ENCODE peak calls at places on chromosome 1, in five cellular contexts. One of them, this sample, is unnamed. For H3K9me3, the result is how much of the 10 kb centered on the place peaks cover.

GRCh38 chr1:57736940-57737339 is 313.1 kb upstream of the DAB1 start:
- DNase-seq in BE2C: no peak
- DNase-seq in kidney: no peak
- DNase-seq in mucosa of descending colon: no peak
- DNase-seq in AG04450: no peak
- DNase-seq in this sample: no peak

GRCh38 chr1:60989745-60990718 is 92.3 kb upstream of the NFIA start:
- DNase-seq in BE2C: peak
- DNase-seq in kidney: peak
- DNase-seq in mucosa of descending colon: no peak
- DNase-seq in AG04450: peak
- DNase-seq in this sample: no peak

GRCh38 chr1:215971793-215972441 is 404.8 kb downstream of the KCTD3 start:
- DNase-seq in BE2C: no peak
- DNase-seq in kidney: no peak
- DNase-seq in mucosa of descending colon: no peak
- DNase-seq in AG04450: no peak
- DNase-seq in this sample: no peak

GRCh38 chr1:16143566-16144324 is 12.1 kb downstream of the EPHA2 start:
- DNase-seq in BE2C: no peak
- DNase-seq in kidney: peak
- DNase-seq in mucosa of descending colon: peak
- DNase-seq in AG04450: no peak
- DNase-seq in this sample: no peak

GRCh38 chr1:37473431-37474050 is 839 bp upstream of the ZC3H12A start:
- DNase-seq in BE2C: no peak
- DNase-seq in kidney: no peak
- DNase-seq in mucosa of descending colon: no peak
- DNase-seq in AG04450: no peak
- DNase-seq in this sample: no peak

GRCh38 chr1:150322310-150322709 is 977 bp downstream of the PRPF3 start:
- DNase-seq in BE2C: no peak
- DNase-seq in kidney: no peak
- DNase-seq in mucosa of descending colon: no peak
- DNase-seq in AG04450: no peak
- DNase-seq in this sample: no peak

GRCh38 chr1:226672217-226672838 is 66.8 kb downstream of the ITPKB start:
- DNase-seq in BE2C: no peak
- DNase-seq in kidney: no peak
- DNase-seq in mucosa of descending colon: no peak
- DNase-seq in AG04450: no peak
- DNase-seq in this sample: no peak

GRCh38 chr1:21175670-21176581 is 771 bp downstream of the EIF4G3 start:
- DNase-seq in BE2C: peak
- DNase-seq in kidney: peak
- DNase-seq in mucosa of descending colon: peak
- DNase-seq in AG04450: no peak
- DNase-seq in this sample: peak

GRCh38 chr1:208221291-208221622 is 22.9 kb downstream of the PLXNA2 start:
- DNase-seq in BE2C: no peak
- DNase-seq in kidney: no peak
- DNase-seq in mucosa of descending colon: no peak
- DNase-seq in AG04450: no peak
- DNase-seq in this sample: no peak

GRCh38 chr1:52741259-52741658 is 15.0 kb downstream of the ZYG11B start:
- DNase-seq in BE2C: no peak
- DNase-seq in kidney: no peak
- DNase-seq in mucosa of descending colon: no peak
- DNase-seq in AG04450: no peak
- DNase-seq in this sample: no peak

GRCh38 chr1:209614151-209614420 is 30.6 kb downstream of the CAMK1G start:
- DNase-seq in BE2C: no peak
- DNase-seq in kidney: no peak
- DNase-seq in mucosa of descending colon: no peak
- DNase-seq in AG04450: no peak
- DNase-seq in this sample: no peak

GRCh38 chr1:50985094-50985493 is 15.0 kb downstream of the CDKN2C start:
- DNase-seq in BE2C: no peak
- DNase-seq in kidney: no peak
- DNase-seq in mucosa of descending colon: no peak
- DNase-seq in AG04450: no peak
- DNase-seq in this sample: no peak

GRCh38 chr1:53361541-53361961 is 33.7 kb upstream of the LRP8 start:
- DNase-seq in BE2C: no peak
- DNase-seq in kidney: peak
- DNase-seq in mucosa of descending colon: no peak
- DNase-seq in AG04450: no peak
- DNase-seq in this sample: no peak

GRCh38 chr1:4178501-4178900 is 278.4 kb upstream of the C1orf174 start:
- DNase-seq in BE2C: no peak
- DNase-seq in kidney: no peak
- DNase-seq in mucosa of descending colon: no peak
- DNase-seq in AG04450: no peak
- DNase-seq in this sample: no peak

GRCh38 chr1:16960560-16961296 is 19.7 kb downstream of the MFAP2 start:
- DNase-seq in BE2C: peak
- DNase-seq in kidney: peak
- DNase-seq in mucosa of descending colon: peak
- DNase-seq in AG04450: no peak
- DNase-seq in this sample: peak

GRCh38 chr1:150406483-150406882 is 42.5 kb downstream of the RPRD2 start:
- DNase-seq in BE2C: no peak
- DNase-seq in kidney: no peak
- DNase-seq in mucosa of descending colon: no peak
- DNase-seq in AG04450: no peak
- DNase-seq in this sample: no peak

GRCh38 chr1:44553771-44554170 is 120.5 kb downstream of the TMEM53 start:
- DNase-seq in BE2C: no peak
- DNase-seq in kidney: no peak
- DNase-seq in mucosa of descending colon: no peak
- DNase-seq in AG04450: no peak
- DNase-seq in this sample: no peak

GRCh38 chr1:202861420-202862121 is 27.4 kb downstream of the RABIF start:
- DNase-seq in BE2C: peak
- DNase-seq in kidney: peak
- DNase-seq in mucosa of descending colon: peak
- DNase-seq in AG04450: peak
- DNase-seq in this sample: no peak

GRCh38 chr1:241269116-241269515 is 87.9 kb downstream of the RGS7 start:
- DNase-seq in BE2C: no peak
- DNase-seq in kidney: no peak
- DNase-seq in mucosa of descending colon: no peak
- DNase-seq in AG04450: no peak
- DNase-seq in this sample: no peak

GRCh38 chr1:154819628-154820590 is 50.2 kb downstream of the KCNN3 start:
- DNase-seq in BE2C: peak
- DNase-seq in kidney: no peak
- DNase-seq in mucosa of descending colon: no peak
- DNase-seq in AG04450: no peak
- DNase-seq in this sample: no peak

GRCh38 chr1:239008568-239008967 is 377.8 kb upstream of the CHRM3 start:
- DNase-seq in BE2C: no peak
- DNase-seq in kidney: no peak
- DNase-seq in mucosa of descending colon: no peak
- DNase-seq in AG04450: no peak
- DNase-seq in this sample: no peak

GRCh38 chr1:43968348-43968948 is 1.4 kb upstream of the DPH2 start:
- DNase-seq in BE2C: no peak
- DNase-seq in kidney: no peak
- DNase-seq in mucosa of descending colon: no peak
- DNase-seq in AG04450: no peak
- DNase-seq in this sample: no peak

GRCh38 chr1:177687544-177687943 is 282.3 kb downstream of the SEC16B start:
- DNase-seq in BE2C: no peak
- DNase-seq in kidney: no peak
- DNase-seq in mucosa of descending colon: no peak
- DNase-seq in AG04450: no peak
- DNase-seq in this sample: no peak

GRCh38 chr1:166969074-166969677 is 6.2 kb downstream of the ILDR2 start:
- DNase-seq in BE2C: no peak
- DNase-seq in kidney: no peak
- DNase-seq in mucosa of descending colon: no peak
- DNase-seq in AG04450: no peak
- DNase-seq in this sample: no peak

GRCh38 chr1:51728611-51729155 is 111.8 kb downstream of the OSBPL9 start:
- DNase-seq in BE2C: no peak
- DNase-seq in kidney: no peak
- DNase-seq in mucosa of descending colon: no peak
- DNase-seq in AG04450: no peak
- DNase-seq in this sample: no peak

GRCh38 chr1:225818229-225818628 is 8.3 kb downstream of the EPHX1 start:
- DNase-seq in BE2C: no peak
- DNase-seq in kidney: no peak
- DNase-seq in mucosa of descending colon: no peak
- DNase-seq in AG04450: no peak
- DNase-seq in this sample: no peak

GRCh38 chr1:226659641-226660040 is 79.4 kb downstream of the ITPKB start:
- DNase-seq in BE2C: no peak
- DNase-seq in kidney: peak
- DNase-seq in mucosa of descending colon: peak
- DNase-seq in AG04450: no peak
- DNase-seq in this sample: no peak

GRCh38 chr1:201119206-201119814 is 7.1 kb upstream of the CACNA1S start:
- DNase-seq in BE2C: peak
- DNase-seq in kidney: no peak
- DNase-seq in mucosa of descending colon: peak
- DNase-seq in AG04450: no peak
- DNase-seq in this sample: peak

GRCh38 chr1:163046071-163046470 is 23.1 kb upstream of the RGS4 start:
- DNase-seq in BE2C: no peak
- DNase-seq in kidney: no peak
- DNase-seq in mucosa of descending colon: no peak
- DNase-seq in AG04450: no peak
- DNase-seq in this sample: no peak

DNA sequence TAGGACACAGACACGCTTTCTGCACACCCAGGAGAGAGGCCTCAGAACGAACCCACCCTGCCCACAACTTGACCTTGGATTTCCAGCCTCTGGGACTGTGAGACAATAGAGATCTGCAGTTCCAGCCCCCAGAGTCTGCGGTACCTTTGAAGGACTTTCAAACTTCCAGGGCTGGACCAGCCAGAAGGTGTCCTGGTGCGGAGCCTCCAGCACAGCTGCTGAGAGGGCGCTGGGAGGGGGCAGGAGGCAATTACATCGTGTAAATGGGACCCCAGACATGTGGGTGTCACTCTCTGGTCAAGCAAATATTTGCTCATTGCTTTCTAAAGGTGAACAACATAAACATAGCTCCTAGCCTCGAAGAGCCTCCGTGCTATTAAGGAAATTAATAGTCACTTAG is 58.7 kb upstream of the ACTRT2 start:
- DNase-seq in BE2C: no peak
- DNase-seq in kidney: no peak
- DNase-seq in mucosa of descending colon: no peak
- DNase-seq in AG04450: no peak
- DNase-seq in this sample: no peak
- H3K9me3 ChIP-seq in BE2C: under half
- H3K9me3 ChIP-seq in kidney: under half
- H3K9me3 ChIP-seq in mucosa of descending colon: under half
- H3K9me3 ChIP-seq in AG04450: half or more
- H3K9me3 ChIP-seq in this sample: under half

GRCh38 chr1:247043406-247043805 is 35.2 kb downstream of the ZNF670 start:
- DNase-seq in BE2C: no peak
- DNase-seq in kidney: no peak
- DNase-seq in mucosa of descending colon: no peak
- DNase-seq in AG04450: no peak
- DNase-seq in this sample: no peak
- H3K9me3 ChIP-seq in BE2C: under half
- H3K9me3 ChIP-seq in kidney: under half
- H3K9me3 ChIP-seq in mucosa of descending colon: half or more
- H3K9me3 ChIP-seq in AG04450: under half
- H3K9me3 ChIP-seq in this sample: under half

GRCh38 chr1:236167154-236167553 is 24.8 kb downstream of the GPR137B start:
- DNase-seq in BE2C: no peak
- DNase-seq in kidney: no peak
- DNase-seq in mucosa of descending colon: no peak
- DNase-seq in AG04450: no peak
- DNase-seq in this sample: no peak
- H3K9me3 ChIP-seq in BE2C: under half
- H3K9me3 ChIP-seq in kidney: under half
- H3K9me3 ChIP-seq in mucosa of descending colon: under half
- H3K9me3 ChIP-seq in AG04450: under half
- H3K9me3 ChIP-seq in this sample: under half

GRCh38 chr1:159468321-159468720 is 28.8 kb downstream of the OR10J1 start:
- DNase-seq in BE2C: no peak
- DNase-seq in kidney: no peak
- DNase-seq in mucosa of descending colon: no peak
- DNase-seq in AG04450: no peak
- DNase-seq in this sample: no peak

GRCh38 chr1:159474926-159475325 is 35.4 kb downstream of the OR10J1 start:
- DNase-seq in BE2C: no peak
- DNase-seq in kidney: no peak
- DNase-seq in mucosa of descending colon: no peak
- DNase-seq in AG04450: no peak
- DNase-seq in this sample: no peak

GRCh38 chr1:159469921-159470595 is 30.5 kb downstream of the OR10J1 start:
- DNase-seq in BE2C: no peak
- DNase-seq in kidney: no peak
- DNase-seq in mucosa of descending colon: no peak
- DNase-seq in AG04450: no peak
- DNase-seq in this sample: no peak

DNA sequence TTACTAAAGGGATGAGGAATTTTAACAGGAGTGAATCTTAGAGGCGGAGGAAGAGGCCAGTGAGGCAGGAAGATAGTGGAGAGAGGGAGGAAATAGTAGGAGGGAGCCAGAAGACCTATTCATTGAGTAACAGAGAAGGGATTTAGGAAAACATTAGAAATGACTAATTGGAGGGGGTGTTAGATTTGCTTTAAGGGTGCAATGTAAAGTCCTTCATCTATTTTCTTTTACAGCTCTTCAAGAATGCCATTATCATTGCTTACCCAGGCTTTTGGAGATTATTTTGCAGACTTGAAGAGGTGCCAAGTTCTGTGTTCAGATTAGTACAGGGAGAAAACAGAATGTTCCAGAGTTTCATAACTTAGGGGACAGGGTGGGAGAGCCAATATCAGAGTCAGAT is 33.8 kb downstream of the OR10J1 start:
- DNase-seq in BE2C: no peak
- DNase-seq in kidney: no peak
- DNase-seq in mucosa of descending colon: no peak
- DNase-seq in AG04450: no peak
- DNase-seq in this sample: no peak
- H3K9me3 ChIP-seq in BE2C: under half
- H3K9me3 ChIP-seq in kidney: under half
- H3K9me3 ChIP-seq in mucosa of descending colon: under half
- H3K9me3 ChIP-seq in AG04450: under half
- H3K9me3 ChIP-seq in this sample: under half

DNA sequence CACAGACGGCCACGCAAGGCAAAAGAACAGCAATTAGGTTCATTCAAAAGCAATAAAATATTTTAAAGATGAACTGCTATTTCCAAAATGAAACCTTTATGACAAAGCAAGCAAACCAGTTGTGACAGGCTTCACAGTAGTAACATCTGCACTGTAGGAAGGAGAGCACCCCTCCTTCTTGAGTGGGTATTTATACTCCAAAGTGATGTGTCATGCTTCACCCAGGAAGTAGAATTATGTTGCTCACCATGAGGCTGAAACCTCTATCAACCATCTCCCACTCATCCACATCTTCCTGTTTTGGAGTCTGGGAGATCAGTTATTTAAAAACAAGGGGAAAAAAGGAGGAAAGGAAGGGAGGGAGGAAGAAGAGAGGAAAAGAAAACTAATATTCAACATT is 885 bp downstream of the OR2T10 start:
- DNase-seq in BE2C: no peak
- DNase-seq in kidney: no peak
- DNase-seq in mucosa of descending colon: no peak
- DNase-seq in AG04450: no peak
- DNase-seq in this sample: no peak
- H3K9me3 ChIP-seq in BE2C: under half
- H3K9me3 ChIP-seq in kidney: under half
- H3K9me3 ChIP-seq in mucosa of descending colon: under half
- H3K9me3 ChIP-seq in AG04450: under half
- H3K9me3 ChIP-seq in this sample: under half

This sample was measured in T-helper 17 cell.